ENCODE peak calls at places on chromosomes 7 and 10, in eight cellular contexts. A is OCI-LY7, I is SK-N-SH, K is chondrocyte, H is HFF-Myc, X is choroid plexus epithelial cell, W is foreskin fibroblast, Y is GM12865. L is an unnamed sample.
A peak's percentile ranks its signal among the peaks of the same experiment; 100 is the strongest.

GRCh38 chr7:92461027-92462003 is 14.0 kb downstream of the GATAD1 start:
- DNase-seq in X (peak; percentile 72), A (peak; percentile 67), I (peak; percentile 68), K (no peak), W (peak; percentile 12), H (no peak), Y (peak; percentile 58), L (no peak)

GRCh38 chr7:101890666-101891065 is 73.2 kb downstream of the CUX1 start:
- DNase-seq in A (no peak), H (no peak), Y (no peak), W (no peak), K (no peak), I (no peak), X (no peak), L (no peak)

GRCh38 chr7:135330088-135330487 is 96.5 kb downstream of the STRA8 start:
- DNase-seq in I (no peak), K (no peak), A (no peak), H (no peak), W (no peak), X (no peak), Y (no peak), L (no peak)

GRCh38 chr7:116632349-116632748 is 39.6 kb upstream of the MET start:
- DNase-seq in H (no peak), Y (no peak), K (no peak), I (no peak), X (peak; percentile 18), W (no peak), A (no peak), L (no peak)

GRCh38 chr7:2472744-2473143 is 3.5 kb downstream of the GRIFIN start:
- DNase-seq in X (no peak), K (no peak), W (no peak), A (no peak), I (peak; percentile 23), Y (no peak), H (no peak), L (no peak)

GRCh38 chr10:34403512-34403911 is 411.6 kb downstream of the PARD3 start:
- DNase-seq in W (peak; percentile 32), I (no peak), K (no peak), A (no peak), X (no peak), Y (no peak), H (peak; percentile 22), L (peak; percentile 3)

GRCh38 chr7:132348341-132348740 is 227.9 kb downstream of the PLXNA4 start:
- DNase-seq in W (no peak), K (no peak), X (no peak), H (no peak), A (no peak), Y (no peak), I (no peak), L (no peak)

GRCh38 chr7:36875794-36876193 is 151.5 kb upstream of the AOAH start:
- DNase-seq in A (no peak), I (no peak), H (no peak), X (peak; percentile 12), Y (peak; percentile 13), W (no peak), K (no peak), L (no peak)

GRCh38 chr7:104643587-104644217 is 315.3 kb downstream of the LHFPL3 start:
- DNase-seq in K (no peak), A (peak; percentile 13), X (peak; percentile 7), W (no peak), I (peak; percentile 49), Y (peak; percentile 28), H (no peak), L (no peak)

GRCh38 chr7:46432666-46433065 is 511.6 kb upstream of the IGFBP3 start:
- DNase-seq in H (peak; percentile 42), I (no peak), X (peak; percentile 97), Y (no peak), K (no peak), W (peak; percentile 50), A (no peak), L (peak; percentile 64)

GRCh38 chr10:126245501-126245900 is 142.8 kb downstream of the ADAM12 start:
- DNase-seq in H (no peak), I (no peak), A (no peak), K (no peak), X (no peak), Y (no peak), W (no peak), L (no peak)

GRCh38 chr10:67926956-67927355 is 42.5 kb downstream of the SIRT1 start:
- DNase-seq in H (no peak), K (no peak), Y (no peak), X (peak; percentile 25), A (no peak), W (no peak), I (no peak), L (no peak)

GRCh38 chr10:4241724-4242345 is 456.8 kb upstream of the KLF6 start:
- DNase-seq in I (no peak), Y (no peak), K (no peak), X (peak; percentile 100), A (no peak), H (peak; percentile 92), W (peak; percentile 93), L (peak; percentile 94)

GRCh38 chr7:135362871-135363270 is 129.2 kb downstream of the STRA8 start:
- DNase-seq in W (no peak), X (no peak), H (no peak), A (no peak), I (no peak), Y (no peak), K (no peak), L (no peak)

GRCh38 chr7:96407427-96407826 is 85.5 kb upstream of the SLC25A13 start:
- DNase-seq in K (no peak), X (peak; percentile 32), I (no peak), H (no peak), Y (no peak), W (peak; percentile 43), A (no peak), L (no peak)

GRCh38 chr7:45872116-45873034 is 507 bp downstream of the CCDC201 start:
- DNase-seq in H (no peak), A (peak; percentile 20), X (peak; percentile 48), W (no peak), K (no peak), Y (peak; percentile 24), I (no peak), L (no peak)

GRCh38 chr7:54663603-54664234 is 95.3 kb downstream of the SEC61G start:
- DNase-seq in A (no peak), Y (no peak), K (no peak), H (no peak), W (no peak), I (no peak), X (no peak), L (no peak)

GRCh38 chr7:54662701-54663100 is 96.3 kb downstream of the SEC61G start:
- DNase-seq in I (no peak), H (no peak), A (no peak), X (no peak), K (no peak), W (no peak), Y (no peak), L (no peak)

GRCh38 chr7:54663186-54663585 is 95.8 kb downstream of the SEC61G start:
- DNase-seq in H (no peak), X (no peak), K (no peak), W (no peak), Y (no peak), A (no peak), I (no peak), L (no peak)

GRCh38 chr7:54664235-54665228 is 94.5 kb downstream of the SEC61G start:
- DNase-seq in Y (peak; percentile 32), H (no peak), K (no peak), A (peak; percentile 1), W (peak; percentile 22), I (peak; percentile 97), X (peak; percentile 9), L (no peak)
- TF ChIP-seq CTCF in Y (peak; percentile 39), H (peak; percentile 46), K (peak; percentile 73), A (peak; percentile 49), W (peak; percentile 25), I (peak; percentile 46), X (peak; percentile 26), L (peak; percentile 21)

GRCh38 chr10:19683965-19684364 is 132.3 kb upstream of the PLXDC2 start:
- DNase-seq in H (no peak), W (no peak), Y (no peak), A (no peak), X (peak; percentile 80), I (no peak), K (no peak), L (peak; percentile 3)
- TF ChIP-seq CTCF in H (no peak), W (no peak), Y (no peak), A (peak; percentile 15), X (peak; percentile 64), I (peak; percentile 31), K (peak; percentile 53), L (peak; percentile 36)

GRCh38 chr10:71334228-71334791 is 15.3 kb downstream of the SLC29A3 start:
- DNase-seq in A (no peak), X (no peak), H (no peak), Y (no peak), W (no peak), K (no peak), I (no peak), L (no peak)
- TF ChIP-seq CTCF in A (no peak), X (no peak), H (no peak), Y (no peak), W (no peak), K (no peak), I (no peak), L (no peak)

GRCh38 chr10:13830385-13830784 is 243.6 kb downstream of the PRPF18 start:
- DNase-seq in K (no peak), X (no peak), W (no peak), A (peak; percentile 30), Y (no peak), I (no peak), H (no peak), L (no peak)
- TF ChIP-seq CTCF in K (peak; percentile 21), X (peak; percentile 24), W (no peak), A (peak; percentile 55), Y (no peak), I (no peak), H (no peak), L (no peak)

GRCh38 chr7:398888-399287 is 108.9 kb downstream of the FOXL3 start:
- DNase-seq in I (no peak), Y (no peak), K (no peak), W (no peak), X (no peak), A (no peak), H (no peak), L (no peak)
- TF ChIP-seq CTCF in I (no peak), Y (no peak), K (no peak), W (no peak), X (no peak), A (no peak), H (no peak), L (no peak)

DNA sequence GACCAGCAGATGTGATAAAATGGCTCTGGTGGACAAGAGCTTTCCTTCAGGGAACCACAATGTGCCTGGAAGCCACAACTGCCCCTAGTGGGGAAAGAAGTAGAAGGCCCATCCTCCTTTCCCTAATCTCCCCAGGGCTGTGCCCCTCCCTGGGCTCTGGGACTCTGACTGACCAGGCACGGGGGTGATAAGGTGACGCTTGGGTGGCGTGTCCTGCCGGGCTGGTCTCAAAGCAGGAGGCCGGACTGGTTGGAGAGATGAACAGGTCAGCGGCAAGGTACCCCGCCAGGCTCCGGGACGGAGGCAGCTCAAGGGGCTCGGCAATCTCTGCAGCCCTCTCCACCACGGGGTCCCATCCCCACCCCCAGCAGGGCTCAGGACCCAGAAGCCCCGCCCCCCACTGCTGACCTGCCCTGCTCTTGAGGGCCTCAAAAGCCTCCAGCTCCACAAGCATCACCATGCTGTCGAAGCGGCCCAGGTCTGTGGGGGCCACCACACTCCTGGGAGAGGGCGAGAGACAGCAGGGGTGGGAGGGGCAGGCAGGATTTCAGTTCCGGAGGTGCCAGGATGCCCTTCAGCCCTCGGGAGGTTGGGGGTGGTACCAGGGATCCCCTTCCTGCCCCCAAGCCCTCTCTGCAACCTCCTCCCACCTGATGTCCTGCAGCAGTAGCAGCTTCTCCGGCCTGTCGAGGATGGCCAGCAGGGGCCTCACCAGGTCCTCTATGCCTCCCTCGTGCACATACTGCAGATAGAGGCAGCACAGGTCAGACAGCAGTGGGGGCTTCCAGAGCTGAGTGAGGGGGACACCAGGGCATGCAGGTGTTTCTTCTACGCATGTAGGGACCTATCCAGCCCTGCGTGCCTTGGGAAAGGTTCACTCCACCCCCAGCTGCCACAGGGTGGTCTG is 12.2 kb downstream of the LZTS2 start:
- DNase-seq in I (peak; percentile 58), Y (no peak), W (no peak), K (peak; percentile 88), A (no peak), X (no peak), H (no peak), L (no peak)
- TF ChIP-seq CTCF in I (peak; percentile 47), Y (no peak), W (peak; percentile 36), K (peak; percentile 63), A (peak; percentile 33), X (peak; percentile 64), H (peak; percentile 56), L (peak; percentile 33)

L was measured in AG09319.